ENCODE peak calls at places on chromosomes 4 and X, in ten cellular contexts. I is mesothelial cell of epicardium; S is T-helper 2 cell; N is NCI-H460; L is activated naive CD4-positive, alpha-beta T cell treated with anti-CD3 and anti-CD28 coated beads for 36 hours; D is naive thymus-derived CD8-positive, alpha-beta T cell; O is HuH-7; M is dorsolateral prefrontal cortex; Q is ACHN; E is KBM-7. V is an unnamed sample.

GRCh38 chr4:142274137-142274536 is 572.0 kb downstream of the INPP4B start:
- DNase-seq in E (no peak), O (no peak), Q (peak; percentile 30), I (no peak), S (no peak), D (no peak), L (no peak), N (no peak), M (no peak), V (no peak)

GRCh38 chr4:88457307-88458090 is 580 bp downstream of the HERC5 start:
- DNase-seq in L (peak; percentile 47), M (no peak), I (peak; percentile 40), S (no peak), Q (peak; percentile 39), N (no peak), E (no peak), O (no peak), D (no peak), V (peak; percentile 6)

GRCh38 chr4:112418092-112418491 is 97.9 kb downstream of the NEUROG2 start:
- DNase-seq in S (no peak), E (no peak), Q (no peak), L (no peak), D (no peak), I (no peak), O (no peak), M (no peak), N (no peak), V (no peak)

GRCh38 chrX:76971393-76972376 is 475.5 kb upstream of the FGF16 start:
- DNase-seq in O (no peak), D (no peak), S (no peak), E (no peak), M (no peak), Q (no peak), L (peak; percentile 7), N (no peak), I (no peak), V (no peak)

GRCh38 chr4:4216668-4217067 is 10.1 kb downstream of the OTOP1 start:
- DNase-seq in L (no peak), M (no peak), I (no peak), S (no peak), E (no peak), N (no peak), D (no peak), O (no peak), Q (peak; percentile 28), V (no peak)

GRCh38 chr4:79308087-79308486 is 17.8 kb downstream of the NAA11 start:
- DNase-seq in N (no peak), D (no peak), M (no peak), I (no peak), O (no peak), E (no peak), L (no peak), S (no peak), Q (no peak), V (no peak)

GRCh38 chr4:37138789-37139188 is 105.8 kb upstream of the NWD2 start:
- DNase-seq in N (no peak), L (no peak), E (no peak), S (no peak), O (no peak), I (no peak), Q (no peak), D (no peak), M (no peak), V (no peak)

GRCh38 chrX:136353519-136354095 is 52.8 kb downstream of the ADGRG4 start:
- DNase-seq in L (no peak), D (no peak), S (no peak), M (no peak), I (no peak), N (no peak), O (no peak), Q (no peak), E (no peak), V (peak; percentile 46)

GRCh38 chr4:162349395-162349794 is 185.6 kb upstream of the FSTL5 start:
- DNase-seq in I (no peak), Q (no peak), M (no peak), L (no peak), O (no peak), D (no peak), E (no peak), S (no peak), N (no peak), V (no peak)

GRCh38 chr4:42778349-42778748 is 114.2 kb upstream of the GRXCR1 start:
- DNase-seq in Q (no peak), E (no peak), I (no peak), S (no peak), M (no peak), N (no peak), O (no peak), L (no peak), D (no peak), V (no peak)

GRCh38 chrX:130080791-130081367 is 29.4 kb downstream of the ELF4 start:
- DNase-seq in L (no peak), D (no peak), I (no peak), Q (no peak), O (no peak), S (no peak), N (no peak), M (no peak), E (no peak), V (no peak)

GRCh38 chrX:53479295-53479694 is 45.1 kb upstream of the HSD17B10 start:
- DNase-seq in E (peak; percentile 34), O (no peak), N (no peak), M (no peak), L (no peak), S (no peak), D (no peak), Q (peak; percentile 54), I (no peak), V (no peak)

GRCh38 chrX:16307950-16308349 is 140.7 kb downstream of the MAGEB17 start:
- DNase-seq in M (no peak), Q (no peak), L (no peak), D (no peak), O (no peak), I (no peak), S (no peak), E (no peak), N (no peak), V (no peak)

GRCh38 chrX:133674726-133675470 is 259.6 kb upstream of the GPC4 start:
- DNase-seq in O (no peak), L (no peak), Q (no peak), N (no peak), E (no peak), M (no peak), I (no peak), S (no peak), D (no peak), V (no peak)

GRCh38 chr4:110119880-110120279 is 78.5 kb downstream of the ELOVL6 start:
- DNase-seq in D (no peak), L (no peak), O (no peak), M (no peak), I (no peak), E (no peak), S (no peak), Q (peak; percentile 31), N (no peak), V (no peak)

GRCh38 chrX:127621780-127622179 is 430.4 kb downstream of the ACTRT1 start:
- DNase-seq in D (no peak), Q (no peak), N (no peak), E (no peak), O (no peak), I (no peak), S (no peak), L (no peak), M (no peak), V (no peak)

GRCh38 chr4:80678413-80678812 is 342.9 kb downstream of the CFAP299 start:
- DNase-seq in L (no peak), M (no peak), O (no peak), N (no peak), E (no peak), Q (no peak), S (no peak), D (no peak), I (no peak), V (no peak)

GRCh38 chr4:158729716-158730559 is 6.7 kb upstream of the PPID start:
- DNase-seq in L (peak; percentile 73), N (peak; percentile 45), E (peak; percentile 77), D (peak; percentile 50), S (no peak), I (no peak), M (peak; percentile 44), Q (peak; percentile 62), O (peak; percentile 77), V (peak; percentile 61)

GRCh38 chrX:69523314-69523713 is 19.2 kb downstream of the NALF2 start:
- DNase-seq in N (no peak), I (no peak), D (no peak), S (no peak), O (no peak), L (no peak), Q (no peak), E (peak; percentile 28), M (no peak), V (no peak)

GRCh38 chr4:175705407-175705806 is 106.7 kb downstream of the GPM6A start:
- DNase-seq in O (no peak), I (no peak), Q (no peak), N (no peak), D (no peak), E (no peak), M (peak; percentile 91), L (no peak), S (no peak), V (no peak)

GRCh38 chrX:134377537-134377936 is 82.4 kb upstream of the HPRT1 start:
- DNase-seq in S (no peak), Q (peak; percentile 44), D (no peak), O (no peak), I (no peak), E (peak; percentile 52), M (no peak), L (peak; percentile 34), N (peak; percentile 27), V (no peak)

GRCh38 chrX:24619647-24620046 is 27.5 kb downstream of the PCYT1B start:
- DNase-seq in E (no peak), O (no peak), M (peak; percentile 3), N (no peak), L (no peak), Q (no peak), I (peak; percentile 29), S (no peak), D (no peak), V (no peak)

GRCh38 chrX:136273986-136274385 is 22.8 kb upstream of the MAP7D3 start:
- DNase-seq in N (no peak), S (no peak), D (no peak), L (no peak), Q (no peak), I (no peak), M (no peak), O (no peak), E (no peak), V (no peak)

GRCh38 chr4:101784957-101785356 is 5.6 kb upstream of the BANK1 start:
- DNase-seq in S (no peak), I (no peak), O (no peak), M (no peak), E (no peak), N (no peak), Q (no peak), L (no peak), D (no peak), V (no peak)

GRCh38 chrX:47814853-47815252 is 21.8 kb upstream of the ZNF81 start:
- DNase-seq in L (no peak), D (no peak), O (no peak), E (peak; percentile 36), Q (no peak), S (no peak), N (no peak), M (no peak), I (no peak), V (no peak)

GRCh38 chr4:175671491-175671934 is 140.6 kb downstream of the GPM6A start:
- DNase-seq in I (no peak), S (no peak), N (no peak), O (peak; percentile 13), Q (peak; percentile 49), L (no peak), D (no peak), E (no peak), M (peak; percentile 66), V (no peak)

GRCh38 chrX:108736509-108737479 is at the start of gene IRS4:
- DNase-seq in L (no peak), Q (no peak), D (no peak), M (no peak), S (no peak), N (no peak), I (no peak), E (no peak), O (peak; percentile 46), V (no peak)

GRCh38 chrX:129823115-129823514 is 20.6 kb downstream of the ZDHHC9 start:
- DNase-seq in D (peak; percentile 54), M (peak; percentile 11), O (peak; percentile 28), E (peak; percentile 77), L (peak; percentile 73), Q (peak; percentile 34), I (no peak), S (no peak), N (peak; percentile 39), V (no peak)